ENCODE peak calls at places on chromosomes 12 and 14, in four cellular contexts. V is K562, W is HepG2, L is A549. K is an unnamed sample.
A peak's percentile ranks its signal among the peaks of the same experiment; 100 is the strongest.

GRCh38 chr14:28502517-28502916 is 264.1 kb upstream of the FOXG1 start:
- DNase-seq in V (no peak), W (no peak), L (no peak), K (no peak)

GRCh38 chr12:85626031-85626781 is 210.0 kb downstream of the RASSF9 start:
- DNase-seq in V (no peak), L (peak; percentile 19), W (no peak), K (no peak)

GRCh38 chr12:9721394-9722092 is 11.4 kb downstream of the CLECL1 start:
- DNase-seq in V (no peak), L (peak; percentile 90), W (peak; percentile 15), K (peak; percentile 77)

GRCh38 chr12:112096667-112097066 is 11.9 kb downstream of the NAA25 start:
- DNase-seq in W (no peak), L (peak; percentile 77), V (peak; percentile 30), K (no peak)

GRCh38 chr12:19778822-19779221 is 339.5 kb downstream of the AEBP2 start:
- DNase-seq in W (no peak), V (no peak), L (no peak), K (no peak)

GRCh38 chr12:113762849-113763816 is 203.0 kb downstream of the RBM19 start:
- DNase-seq in L (no peak), W (no peak), V (no peak), K (no peak)

GRCh38 chr14:63453443-63453936 is 89.7 kb downstream of the PPP2R5E start:
- DNase-seq in W (no peak), L (no peak), V (peak; percentile 58), K (no peak)

GRCh38 chr12:47591795-47592194 is 114.0 kb downstream of the RPAP3 start:
- DNase-seq in W (no peak), V (no peak), L (no peak), K (no peak)

GRCh38 chr14:44010595-44010994 is 496.5 kb downstream of the FSCB start:
- DNase-seq in W (no peak), V (no peak), L (no peak), K (no peak)

GRCh38 chr12:97404549-97404948 is 58.1 kb upstream of the RMST start:
- DNase-seq in L (peak; percentile 63), W (peak; percentile 51), V (peak; percentile 11), K (peak; percentile 23)

GRCh38 chr14:76810525-76810924 is 2.2 kb downstream of the ANGEL1 start:
- DNase-seq in V (peak; percentile 56), L (no peak), W (no peak), K (no peak)

GRCh38 chr14:76812422-76813383 is at the start of gene ANGEL1:
- DNase-seq in L (peak; percentile 96), W (peak; percentile 80), V (peak; percentile 94), K (peak; percentile 79)

GRCh38 chr14:76811561-76811960 is 1.1 kb downstream of the ANGEL1 start:
- DNase-seq in W (no peak), L (no peak), V (peak; percentile 17), K (no peak)

GRCh38 chr14:76810953-76811400 is 1.7 kb downstream of the ANGEL1 start:
- DNase-seq in V (peak; percentile 55), W (peak; percentile 80), L (peak; percentile 37), K (no peak)

GRCh38 chr14:76812093-76812421 is 625 bp downstream of the ANGEL1 start:
- DNase-seq in W (no peak), V (peak; percentile 11), L (no peak), K (no peak)
- TF ChIP-seq POLR2AphosphoS2 in W (no peak), V (no peak), L (no peak), K (no peak)

GRCh38 chr12:29781705-29782266 is 2.0 kb downstream of the TMTC1 start:
- DNase-seq in W (no peak), V (no peak), L (no peak), K (no peak)
- TF ChIP-seq POLR2AphosphoS2 in W (no peak), V (no peak), L (no peak), K (no peak)

DNA sequence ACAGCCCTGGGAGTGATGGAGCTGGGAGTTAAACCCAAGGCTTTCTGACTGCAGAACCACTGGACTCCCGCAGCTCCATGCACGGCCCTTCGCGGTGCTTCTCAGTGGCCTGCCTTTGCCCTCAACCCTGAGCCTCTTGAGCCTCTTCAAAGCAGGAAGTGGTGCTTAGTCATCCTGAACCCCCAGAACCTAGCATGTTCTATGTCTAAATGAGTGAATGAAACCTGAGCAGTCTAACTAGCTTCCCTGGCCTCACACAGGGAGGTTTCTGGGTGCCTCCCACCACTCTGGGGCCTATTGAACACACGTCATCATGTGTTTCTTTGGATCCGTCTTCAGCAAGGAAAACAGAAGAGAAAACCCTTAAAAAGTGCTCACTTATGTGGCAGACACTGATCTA is 117.9 kb upstream of the SFSWAP start:
- DNase-seq in L (no peak), W (no peak), V (no peak), K (peak; percentile 59)
- TF ChIP-seq POLR2AphosphoS2 in L (no peak), W (no peak), V (no peak), K (no peak)

DNA sequence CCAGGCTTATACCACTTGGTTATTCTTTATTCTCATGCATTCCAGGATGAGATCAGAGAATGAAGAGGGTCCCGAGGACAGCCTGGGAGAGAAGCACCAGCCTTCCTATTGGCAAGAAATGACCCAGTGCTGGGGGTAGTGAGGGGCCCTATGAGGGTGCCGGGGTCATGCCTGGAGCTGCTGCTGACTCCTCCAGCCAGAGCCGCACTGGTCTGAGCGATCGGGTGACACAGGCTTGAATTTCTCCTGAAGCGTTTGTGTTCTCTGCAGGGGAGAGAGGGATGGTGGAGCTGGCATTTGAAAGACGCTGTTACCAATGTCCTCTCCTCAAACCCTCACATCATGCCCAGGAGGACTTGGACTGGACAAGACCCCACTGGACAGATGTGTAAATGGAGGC is 18.1 kb downstream of the MORN3 start:
- DNase-seq in W (no peak), V (no peak), L (no peak), K (no peak)
- TF ChIP-seq POLR2AphosphoS2 in W (no peak), V (no peak), L (no peak), K (no peak)

DNA sequence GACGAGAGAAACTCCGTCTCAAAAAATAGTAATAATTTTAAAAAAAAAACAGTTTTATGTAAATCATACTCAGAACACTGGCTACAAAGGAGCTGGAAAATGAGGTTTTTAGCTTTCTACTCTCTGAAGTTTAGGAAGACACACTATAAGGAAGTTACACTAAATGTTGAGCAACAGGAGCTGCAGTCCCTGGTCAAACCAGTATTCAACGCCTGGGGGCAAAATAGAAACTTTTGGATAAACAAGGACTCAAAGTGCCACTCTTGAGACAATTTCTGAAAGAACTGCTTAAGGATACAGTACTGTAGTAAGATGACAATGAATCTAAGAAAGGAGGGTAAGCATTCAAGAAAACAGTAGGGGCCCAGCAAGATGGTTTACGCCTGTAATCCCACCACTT is 29.3 kb downstream of the ACTR6 start:
- DNase-seq in V (no peak), W (no peak), L (no peak), K (no peak)
- TF ChIP-seq POLR2AphosphoS2 in V (no peak), W (no peak), L (no peak), K (no peak)

DNA sequence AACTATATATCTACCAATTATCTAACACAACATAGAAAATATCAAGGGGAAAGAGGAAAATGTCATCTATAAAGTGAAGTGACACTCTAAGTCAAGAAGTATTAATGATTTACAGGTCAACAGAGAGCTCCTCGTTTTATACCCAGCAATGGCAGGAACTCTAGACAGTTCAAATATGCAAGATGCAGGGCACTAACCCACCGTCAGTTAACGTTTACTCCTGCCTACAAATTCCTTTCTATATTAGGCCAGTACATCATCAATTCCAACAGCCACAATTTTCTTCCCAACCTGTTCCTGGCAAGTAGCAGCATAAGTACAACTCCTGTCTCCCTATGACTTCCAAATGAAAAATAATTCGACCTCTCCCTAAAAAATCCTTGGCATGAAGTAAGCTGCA is 9.0 kb upstream of the KANSL2 start:
- DNase-seq in V (no peak), W (no peak), L (no peak), K (no peak)
- TF ChIP-seq POLR2AphosphoS2 in V (no peak), W (no peak), L (no peak), K (no peak)

GRCh38 chr14:25233613-25234012 is 183.7 kb upstream of the STXBP6 start:
- DNase-seq in L (no peak), W (no peak), V (no peak), K (no peak)

GRCh38 chr14:25239170-25239569 is 189.2 kb upstream of the STXBP6 start:
- DNase-seq in V (no peak), L (no peak), W (no peak), K (no peak)

DNA sequence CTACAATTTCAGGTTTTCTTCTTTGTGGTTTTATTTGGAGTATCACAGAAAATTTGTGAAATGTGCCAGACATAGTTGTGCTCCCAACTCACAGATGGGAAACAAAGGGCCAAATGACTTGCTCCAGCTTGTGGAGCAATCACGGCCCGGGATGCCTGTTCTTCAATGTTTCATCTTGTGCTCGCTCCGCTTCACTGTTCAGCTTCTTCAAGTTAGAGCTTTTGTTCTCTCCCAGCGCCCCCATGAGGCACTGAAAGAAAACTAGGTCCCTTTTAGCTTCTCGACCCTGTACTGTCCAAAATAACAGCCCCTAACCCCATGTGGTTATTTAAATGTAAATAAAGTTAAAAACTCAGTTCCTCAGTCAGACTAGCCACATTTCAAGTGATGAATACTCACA is 187.9 kb upstream of the STXBP6 start:
- DNase-seq in V (peak; percentile 1), L (peak; percentile 22), W (peak; percentile 59), K (no peak)
- TF ChIP-seq POLR2AphosphoS2 in V (no peak), L (no peak), W (no peak), K (no peak)

GRCh38 chr14:72597834-72598233 is 296.1 kb downstream of the DPF3 start:
- DNase-seq in L (no peak), V (no peak), W (no peak), K (no peak)

GRCh38 chr14:72603639-72604038 is 290.3 kb downstream of the DPF3 start:
- DNase-seq in V (no peak), L (no peak), W (no peak), K (no peak)

GRCh38 chr14:72600551-72601330 is 293.2 kb downstream of the DPF3 start:
- DNase-seq in L (no peak), V (no peak), W (no peak), K (no peak)

GRCh38 chr14:72598328-72598727 is 295.6 kb downstream of the DPF3 start:
- DNase-seq in W (no peak), L (no peak), V (peak; percentile 10), K (no peak)

GRCh38 chr14:72599579-72600470 is 294.1 kb downstream of the DPF3 start:
- DNase-seq in L (no peak), W (no peak), V (peak; percentile 68), K (no peak)
- TF ChIP-seq POLR2AphosphoS2 in L (no peak), W (no peak), V (no peak), K (no peak)

K was measured in GM12878.